ENCODE peak calls at places on chromosomes 12 and 14, in four cellular contexts. W, D, H and Q are unnamed samples.
A peak's percentile ranks its signal among the peaks of the same experiment; 100 is the strongest.

GRCh38 chr14:87615822-87616679 is 376.9 kb downstream of the GALC start:
- DNase-seq in D (no peak), W (peak; percentile 72), H (peak; percentile 9), Q (peak; percentile 72)

GRCh38 chr12:104407922-104408321 is 48.8 kb upstream of the CHST11 start:
- DNase-seq in W (no peak), D (no peak), H (no peak), Q (no peak)

GRCh38 chr12:41564816-41565215 is 376.7 kb downstream of the PDZRN4 start:
- DNase-seq in H (no peak), W (no peak), D (no peak), Q (no peak)

GRCh38 chr14:79809849-79810612 is 401.3 kb downstream of the DIO2 start:
- DNase-seq in W (no peak), D (no peak), H (no peak), Q (peak; percentile 33)

GRCh38 chr12:55729592-55730446 is 1.0 kb upstream of the CD63 start:
- DNase-seq in H (peak; percentile 66), D (no peak), W (peak; percentile 78), Q (peak; percentile 90)

GRCh38 chr14:56208520-56208919 is 90.3 kb downstream of the PELI2 start:
- DNase-seq in W (no peak), D (no peak), H (no peak), Q (no peak)

GRCh38 chr12:69421548-69421947 is 48.6 kb upstream of the FRS2 start:
- DNase-seq in D (no peak), W (no peak), H (no peak), Q (no peak)

GRCh38 chr12:48366131-48366530 is 15.4 kb upstream of the ZNF641 start:
- DNase-seq in H (no peak), D (no peak), W (no peak), Q (no peak)

GRCh38 chr14:99884834-99885648 is 91.8 kb downstream of the EML1 start:
- DNase-seq in H (no peak), D (no peak), W (peak; percentile 32), Q (peak; percentile 53)

GRCh38 chr12:104282109-104282508 is 21.4 kb upstream of the EID3 start:
- DNase-seq in H (no peak), W (no peak), D (no peak), Q (peak; percentile 56)

GRCh38 chr14:29444216-29444615 is 483.4 kb downstream of the PRKD1 start:
- DNase-seq in W (no peak), H (no peak), D (no peak), Q (no peak)

GRCh38 chr12:53981652-53982565 is 3.0 kb upstream of the HOXC10 start:
- DNase-seq in H (no peak), D (no peak), W (no peak), Q (no peak)

GRCh38 chr12:109695961-109696461 is 17.6 kb upstream of the FAM222A start:
- DNase-seq in D (no peak), W (peak; percentile 56), H (no peak), Q (no peak)

GRCh38 chr14:20836668-20837338 is 34.2 kb upstream of the RNASE1 start:
- DNase-seq in H (no peak), W (no peak), D (no peak), Q (no peak)

GRCh38 chr12:113136128-113136989 is 798 bp upstream of the RASAL1 start:
- DNase-seq in H (peak; percentile 60), D (peak; percentile 24), W (no peak), Q (no peak)

GRCh38 chr14:67602995-67603545 is 3.0 kb upstream of the PIGH start:
- DNase-seq in D (no peak), W (peak; percentile 14), H (no peak), Q (no peak)

GRCh38 chr12:131380220-131380957 is 330.5 kb upstream of the SFSWAP start:
- DNase-seq in D (no peak), H (no peak), W (no peak), Q (no peak)